ENCODE peak calls at places on chromosomes 5 and 9, in six cellular contexts. K is activated B cell treated with CpG ODN at 0.5 μM for 24 hours, Q is astrocyte of the spinal cord, A is fibroblast of mammary gland, C is H9, D is K562. G is an unnamed sample.

GRCh38 chr5:68129364-68129763 is 86.2 kb upstream of the PIK3R1 start:
- DNase-seq in Q (no peak), A (no peak), C (no peak), K (no peak), D (no peak), G (no peak)

GRCh38 chr5:32507738-32508434 is 63.3 kb upstream of the ZFR start:
- DNase-seq in K (no peak), Q (peak; percentile 69), A (peak; percentile 100), C (no peak), D (no peak), G (no peak)

GRCh38 chr9:101130089-101130488 is 101.6 kb downstream of the PLPPR1 start:
- DNase-seq in A (no peak), C (no peak), K (no peak), Q (no peak), D (no peak), G (no peak)

GRCh38 chr9:79583957-79584654 is 12.3 kb downstream of the TLE4 start:
- DNase-seq in K (no peak), Q (no peak), C (no peak), D (no peak), A (no peak), G (peak; percentile 12)

GRCh38 chr9:134060546-134060945 is 7.3 kb downstream of the BRD3 start:
- DNase-seq in D (no peak), C (no peak), Q (no peak), A (no peak), K (no peak), G (no peak)

GRCh38 chr9:134950404-134950760 is 32.7 kb upstream of the FCN1 start:
- DNase-seq in C (no peak), D (no peak), K (no peak), Q (no peak), A (no peak), G (no peak)

GRCh38 chr5:99130081-99130480 is 201.3 kb upstream of the CHD1 start:
- DNase-seq in Q (no peak), A (no peak), D (no peak), C (no peak), K (no peak), G (no peak)

GRCh38 chr5:119578937-119579336 is 50.4 kb upstream of the FAM170A start:
- DNase-seq in A (peak; percentile 41), K (no peak), C (peak; percentile 64), Q (no peak), D (peak; percentile 50), G (no peak)

GRCh38 chr9:110745656-110746055 is 77.1 kb downstream of the MUSK start:
- DNase-seq in Q (peak; percentile 60), D (no peak), A (peak; percentile 58), C (no peak), K (no peak), G (no peak)

GRCh38 chr9:129697111-129697955 is 31.9 kb downstream of the PRRX2 start:
- DNase-seq in A (peak; percentile 92), D (peak; percentile 53), Q (peak; percentile 57), C (peak; percentile 54), K (no peak), G (no peak)

GRCh38 chr5:9335269-9335668 is 210.6 kb downstream of the SEMA5A start:
- DNase-seq in K (no peak), D (no peak), A (no peak), C (no peak), Q (no peak), G (no peak)

GRCh38 chr9:112874006-112874405 is 16.7 kb downstream of the SLC46A2 start:
- DNase-seq in A (peak; percentile 67), D (no peak), C (no peak), Q (no peak), K (no peak), G (no peak)

GRCh38 chr5:37533851-37534250 is 154.7 kb downstream of the WDR70 start:
- DNase-seq in Q (peak; percentile 73), A (peak; percentile 43), D (no peak), C (no peak), K (no peak), G (no peak)

GRCh38 chr5:73030995-73031394 is 75.2 kb downstream of the FCHO2 start:
- DNase-seq in K (no peak), C (peak; percentile 45), Q (peak; percentile 77), D (no peak), A (peak; percentile 78), G (no peak)

GRCh38 chr9:112278152-112278551 is 55.3 kb downstream of the PTBP3 start:
- DNase-seq in K (no peak), C (no peak), Q (no peak), A (no peak), D (no peak), G (no peak)

GRCh38 chr5:143302344-143302743 is 101.1 kb downstream of the NR3C1 start:
- DNase-seq in K (no peak), D (no peak), A (peak; percentile 45), Q (no peak), C (no peak), G (no peak)

GRCh38 chr5:71887680-71888079 is 168.6 kb downstream of the CARTPT start:
- DNase-seq in C (no peak), K (no peak), A (peak; percentile 89), Q (peak; percentile 86), D (peak; percentile 70), G (no peak)

GRCh38 chr9:111147021-111147420 is 108.8 kb upstream of the LPAR1 start:
- DNase-seq in K (no peak), C (no peak), A (no peak), Q (no peak), D (no peak), G (no peak)

GRCh38 chr5:149370878-149371277 is 8.2 kb downstream of the IL17B start:
- DNase-seq in A (no peak), K (no peak), Q (no peak), D (no peak), C (no peak), G (no peak)

GRCh38 chr9:130779153-130779855 is 55.8 kb upstream of the ABL1 start:
- DNase-seq in A (peak; percentile 78), K (no peak), C (no peak), D (no peak), Q (no peak), G (no peak)

GRCh38 chr5:43017438-43017820 is 22.7 kb downstream of the ANXA2R start:
- DNase-seq in K (no peak), A (peak; percentile 50), C (peak; percentile 55), Q (no peak), D (no peak), G (no peak)

GRCh38 chr9:653421-653820 is 188.1 kb upstream of the DMRT1 start:
- DNase-seq in A (no peak), Q (no peak), K (no peak), D (no peak), C (no peak), G (no peak)

GRCh38 chr9:25678147-25678666 is at the start of gene TUSC1:
- DNase-seq in Q (peak; percentile 85), D (no peak), A (peak; percentile 83), K (peak; percentile 21), C (peak; percentile 50), G (no peak)

GRCh38 chr9:29213374-29214161 is 1640.3 kb upstream of the C9orf72 start:
- DNase-seq in K (no peak), D (no peak), C (peak; percentile 81), Q (peak; percentile 10), A (no peak), G (no peak)

GRCh38 chr5:110917161-110917875 is 154.2 kb upstream of the TSLP start:
- DNase-seq in Q (peak; percentile 63), C (no peak), K (no peak), A (peak; percentile 26), D (no peak), G (no peak)

GRCh38 chr5:136081192-136081591 is 51.5 kb upstream of the SMAD5 start:
- DNase-seq in C (no peak), D (no peak), Q (no peak), A (no peak), K (no peak), G (no peak)

GRCh38 chr5:136080113-136080482 is 51.3 kb downstream of the TGFBI start:
- DNase-seq in A (no peak), C (peak; percentile 23), Q (no peak), K (no peak), D (no peak), G (no peak)

GRCh38 chr5:136082390-136083193 is 50.1 kb upstream of the SMAD5 start:
- DNase-seq in C (peak; percentile 74), D (peak; percentile 76), A (peak; percentile 79), Q (peak; percentile 60), K (no peak), G (peak; percentile 41)

GRCh38 chr5:136079195-136079985 is 50.6 kb downstream of the TGFBI start:
- DNase-seq in Q (peak; percentile 53), K (no peak), C (peak; percentile 74), D (no peak), A (no peak), G (no peak)

DNA sequence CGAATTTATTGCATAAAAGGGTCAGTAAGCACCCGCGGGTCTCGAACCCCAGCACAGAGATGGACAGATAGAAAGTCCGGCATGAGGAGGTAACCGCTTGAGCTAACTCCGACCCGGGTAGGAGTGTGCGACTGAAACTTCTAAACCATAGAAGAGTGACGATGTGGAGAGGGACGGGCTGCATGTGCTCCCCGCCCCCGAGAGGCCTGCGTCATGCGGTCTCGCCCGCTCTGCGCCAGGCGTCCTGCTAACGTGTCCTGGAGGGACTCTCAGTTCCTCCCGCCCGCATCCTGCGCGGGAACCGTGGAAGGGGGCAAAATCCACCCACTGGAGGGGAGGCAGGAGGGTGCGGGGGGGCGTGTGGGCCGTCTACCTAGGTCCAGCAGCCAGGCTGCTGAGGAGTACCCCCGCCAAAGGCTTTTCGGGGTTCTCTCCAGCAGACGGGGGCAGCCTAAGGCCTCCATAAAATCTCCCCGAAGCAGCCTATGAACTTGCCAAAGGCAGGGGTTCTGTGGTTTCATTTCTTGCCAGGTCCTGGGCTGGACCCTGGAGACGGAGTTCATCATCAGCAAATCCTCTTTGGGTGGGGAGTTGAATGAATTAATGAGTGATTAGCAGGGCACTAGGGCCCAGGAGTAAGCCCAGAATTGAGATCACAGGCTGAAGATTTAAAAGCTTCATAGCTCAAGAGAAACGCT is 51.8 kb downstream of the TGFBI start:
- DNase-seq in D (peak; percentile 89), C (peak; percentile 87), Q (peak; percentile 95), K (peak; percentile 50), A (peak; percentile 95), G (peak; percentile 30)
- TF ChIP-seq CTCF in D (no peak), C (no peak), Q (no peak), K (no peak), A (no peak), G (no peak)

DNA sequence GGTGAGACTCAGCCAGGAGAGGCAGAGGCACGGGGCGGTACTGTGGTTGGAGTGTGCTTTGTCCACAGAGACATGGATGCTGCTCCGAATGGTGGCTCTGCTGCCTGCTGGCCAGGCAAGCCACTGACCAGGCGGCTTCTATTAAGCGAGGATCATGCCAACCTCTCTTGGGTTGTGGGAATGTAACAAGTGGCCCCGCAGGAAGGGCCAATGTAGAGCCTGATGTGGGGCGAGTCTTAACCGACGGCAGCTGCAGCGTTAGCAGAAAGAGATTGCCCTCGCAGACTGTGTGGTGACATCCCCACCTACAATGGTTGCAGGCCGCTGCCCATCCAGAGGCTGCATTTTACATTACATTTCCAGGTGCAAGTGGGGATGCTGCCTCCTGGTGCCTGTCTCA is 46.6 kb upstream of the SLC25A51 start:
- DNase-seq in A (no peak), Q (no peak), K (no peak), C (no peak), D (no peak), G (no peak)
- TF ChIP-seq CTCF in A (no peak), Q (no peak), K (no peak), C (peak; percentile 19), D (no peak), G (no peak)

GRCh38 chr9:124954255-124954654 is 13.4 kb upstream of the GOLGA1 start:
- DNase-seq in D (no peak), A (no peak), C (no peak), K (no peak), Q (no peak), G (no peak)
- TF ChIP-seq CTCF in D (no peak), A (no peak), C (no peak), K (no peak), Q (no peak), G (no peak)

GRCh38 chr9:8589476-8589875 is 789.9 kb upstream of the DMAC1 start:
- DNase-seq in C (no peak), Q (no peak), K (no peak), A (no peak), D (no peak), G (no peak)
- TF ChIP-seq CTCF in C (no peak), Q (no peak), K (no peak), A (no peak), D (no peak), G (no peak)

G was measured in CD4-positive, alpha-beta T cell.